ENCODE peak calls at places on chromosomes 6 and 20, in nine cellular contexts. W, Z, B, H, G, U, N, L and V are unnamed samples.

GRCh38 chr6:81075974-81076373 is 676.5 kb downstream of the TENT5A start:
- DNase-seq in W (no peak), Z (no peak), B (no peak), H (no peak), G (peak; percentile 76), U (peak; percentile 9), N (no peak), L (no peak), V (no peak)

GRCh38 chr6:163243691-163244505 is 170.6 kb upstream of the QKI start:
- DNase-seq in W (no peak), Z (no peak), B (no peak), H (no peak), G (no peak), U (no peak), N (no peak), L (no peak), V (no peak)

GRCh38 chr6:21679761-21680265 is 86.3 kb downstream of the SOX4 start:
- DNase-seq in W (no peak), Z (no peak), B (no peak), H (no peak), G (no peak), U (no peak), N (no peak), L (no peak), V (no peak)

GRCh38 chr6:89940225-89941027 is 46.2 kb downstream of the GJA10 start:
- DNase-seq in W (peak; percentile 73), Z (no peak), B (peak; percentile 71), H (no peak), G (peak; percentile 90), U (peak; percentile 81), N (peak; percentile 67), L (peak; percentile 90), V (peak; percentile 72)

GRCh38 chr20:46027245-46027853 is 1.7 kb upstream of the SLC12A5 start:
- DNase-seq in W (no peak), Z (no peak), B (peak; percentile 29), H (no peak), G (peak; percentile 87), U (peak; percentile 63), N (no peak), L (peak; percentile 32), V (no peak)

GRCh38 chr6:121310495-121310894 is 23.8 kb downstream of the TBC1D32 start:
- DNase-seq in W (no peak), Z (no peak), B (no peak), H (no peak), G (no peak), U (no peak), N (no peak), L (no peak), V (no peak)

GRCh38 chr6:131382646-131383045 is 190.4 kb upstream of the ARG1 start:
- DNase-seq in W (no peak), Z (no peak), B (no peak), H (peak; percentile 39), G (no peak), U (no peak), N (no peak), L (no peak), V (no peak)

GRCh38 chr6:93859964-93860363 is 440.6 kb upstream of the EPHA7 start:
- DNase-seq in W (no peak), Z (no peak), B (no peak), H (no peak), G (peak; percentile 51), U (no peak), N (no peak), L (no peak), V (no peak)

GRCh38 chr6:124131259-124131658 is 327.6 kb downstream of the NKAIN2 start:
- DNase-seq in W (no peak), Z (no peak), B (no peak), H (no peak), G (no peak), U (peak; percentile 62), N (no peak), L (no peak), V (no peak)

GRCh38 chr6:71468841-71469750 is 180.5 kb downstream of the OGFRL1 start:
- DNase-seq in W (no peak), Z (no peak), B (no peak), H (no peak), G (no peak), U (no peak), N (no peak), L (no peak), V (no peak)

GRCh38 chr6:158778005-158778527 is 41.1 kb downstream of the EZR start:
- DNase-seq in W (no peak), Z (no peak), B (no peak), H (no peak), G (no peak), U (no peak), N (no peak), L (no peak), V (no peak)

GRCh38 chr6:142945446-142946180 is 637 bp upstream of the HIVEP2 start:
- DNase-seq in W (no peak), Z (peak; percentile 92), B (peak; percentile 3), H (peak; percentile 92), G (peak; percentile 67), U (no peak), N (no peak), L (peak; percentile 20), V (peak; percentile 59)

GRCh38 chr20:4585104-4585753 is 136.5 kb upstream of the PRND start:
- DNase-seq in W (no peak), Z (no peak), B (no peak), H (peak; percentile 53), G (peak; percentile 12), U (no peak), N (no peak), L (no peak), V (no peak)

GRCh38 chr6:133973109-133973971 is 20.3 kb downstream of the TBPL1 start:
- DNase-seq in W (no peak), Z (no peak), B (no peak), H (no peak), G (peak; percentile 72), U (peak; percentile 58), N (no peak), L (no peak), V (no peak)

GRCh38 chr20:38935285-38935684 is 9.1 kb downstream of the FAM83D start:
- DNase-seq in W (no peak), Z (no peak), B (no peak), H (no peak), G (no peak), U (no peak), N (peak; percentile 22), L (no peak), V (no peak)

GRCh38 chr6:24935323-24935722 is 437 bp downstream of the RIPOR2 start:
- DNase-seq in W (no peak), Z (no peak), B (no peak), H (no peak), G (no peak), U (no peak), N (no peak), L (no peak), V (no peak)
- H3K4me3 ChIP-seq in W (peak overlapping the region; percentile 7), Z (peak overlapping the region; percentile 45), B (no peak overlapping the region), H (no peak overlapping the region), G (peak overlapping the region; percentile 42), U (no peak overlapping the region), N (no peak overlapping the region), L (no peak overlapping the region), V (no peak overlapping the region)

GRCh38 chr6:52362443-52363221 is 681 bp downstream of the PAQR8 start:
- DNase-seq in W (peak; percentile 46), Z (peak; percentile 91), B (peak; percentile 35), H (no peak), G (peak; percentile 77), U (no peak), N (no peak), L (no peak), V (no peak)

GRCh38 chr6:52365871-52366540 is 4.1 kb downstream of the PAQR8 start:
- DNase-seq in W (no peak), Z (no peak), B (no peak), H (no peak), G (no peak), U (no peak), N (no peak), L (no peak), V (no peak)

GRCh38 chr6:52365317-52365716 is 3.4 kb downstream of the PAQR8 start:
- DNase-seq in W (no peak), Z (no peak), B (no peak), H (no peak), G (no peak), U (no peak), N (no peak), L (no peak), V (no peak)

GRCh38 chr6:52363222-52363867 is 1.4 kb downstream of the PAQR8 start:
- DNase-seq in W (peak; percentile 23), Z (no peak), B (no peak), H (no peak), G (no peak), U (peak; percentile 75), N (no peak), L (no peak), V (no peak)

GRCh38 chr6:52364480-52365166 is 2.7 kb downstream of the PAQR8 start:
- DNase-seq in W (no peak), Z (no peak), B (no peak), H (no peak), G (no peak), U (no peak), N (no peak), L (no peak), V (no peak)
- TF ChIP-seq POLR2AphosphoS5 in W (no peak), Z (no peak), B (no peak), H (no peak), G (no peak), U (no peak), N (no peak), L (no peak), V (no peak)

DNA sequence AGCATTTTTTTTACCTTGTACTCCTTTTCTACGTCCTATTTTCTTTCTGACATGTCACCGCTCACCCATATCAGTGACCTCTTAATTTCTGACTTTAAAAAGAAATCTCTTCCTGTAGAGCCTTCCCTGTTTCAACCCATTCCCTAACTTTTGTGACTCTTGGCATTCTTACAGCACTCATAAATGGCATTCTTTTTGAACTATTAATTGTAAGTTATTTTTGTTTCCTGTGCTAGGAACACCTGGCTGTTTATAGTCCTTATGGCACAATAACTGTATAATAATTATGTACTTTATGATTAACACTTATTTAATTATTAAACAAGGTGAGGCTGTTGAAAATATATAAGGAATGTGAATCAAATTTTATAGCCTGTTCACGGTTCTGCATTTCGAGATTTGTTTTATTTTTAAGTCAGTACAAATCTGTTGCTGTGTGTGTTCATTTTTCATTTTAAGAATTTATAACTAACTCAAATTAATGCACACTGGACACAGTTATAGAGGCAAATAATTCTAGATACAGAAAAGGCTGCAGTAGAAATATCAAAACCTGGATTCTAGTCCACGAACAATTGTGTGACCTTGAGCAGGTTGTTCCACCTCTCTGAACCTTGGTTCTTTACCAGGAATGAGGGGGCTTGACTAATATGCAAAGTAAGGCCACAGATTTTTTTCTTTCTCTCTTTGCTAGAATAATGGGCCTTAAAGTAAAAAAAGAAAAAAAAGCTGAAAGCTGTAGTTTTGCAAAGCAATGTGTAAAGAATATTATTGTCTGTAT is 1.5 kb downstream of the KIZ start:
- DNase-seq in W (no peak), Z (no peak), B (no peak), H (no peak), G (no peak), U (peak; percentile 65), N (no peak), L (no peak), V (no peak)
- H3K4me3 ChIP-seq in W (no peak overlapping the region), Z (no peak overlapping the region), B (no peak overlapping the region), H (no peak overlapping the region), G (peak overlapping the region; percentile 95), U (peak overlapping the region; percentile 86), N (no peak overlapping the region), L (no peak overlapping the region), V (no peak overlapping the region)

DNA sequence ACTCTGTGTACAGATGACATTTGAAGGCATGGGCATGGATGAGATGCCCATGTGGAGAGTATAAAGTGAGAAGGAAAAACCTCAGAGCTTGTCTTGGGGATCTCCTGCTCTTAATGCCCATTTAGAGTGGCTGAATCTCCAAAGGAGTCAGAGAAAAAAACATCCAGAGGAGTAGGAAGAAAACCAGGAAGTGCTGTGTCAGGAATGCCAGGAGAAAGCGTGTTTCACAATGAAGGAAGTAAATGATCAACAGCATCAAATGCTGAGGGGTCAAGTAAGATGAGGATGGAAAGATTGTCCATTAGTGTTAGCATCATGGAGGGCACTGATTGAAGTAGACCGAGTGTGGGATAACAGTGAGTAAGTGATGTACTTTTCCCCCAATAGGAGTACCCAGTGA is 56.1 kb downstream of the FIG4 start:
- DNase-seq in W (no peak), Z (no peak), B (no peak), H (no peak), G (no peak), U (no peak), N (no peak), L (no peak), V (no peak)
- TF ChIP-seq POLR2AphosphoS5 in W (no peak), Z (no peak), B (no peak), H (no peak), G (no peak), U (no peak), N (no peak), L (no peak), V (no peak)